ENCODE peak calls at places on chromosomes 6 and 20, in six cellular contexts. I is NCI-H1105, J is activated T-cell treated with anti-CD3 and anti-CD28 coated beads for 4 hours, Z is HEK293T, V is stomach, B is mesothelial cell of epicardium. S is an unnamed sample.

GRCh38 chr6:53725791-53726575 is 60.4 kb upstream of the KLHL31 start:
- DNase-seq in I (peak; percentile 72), J (peak; percentile 70), Z (peak; percentile 85), V (peak; percentile 84), B (peak; percentile 84), S (peak; percentile 84)

GRCh38 chr20:25859649-25860530 is 163.2 kb upstream of the ZNF337 start:
- DNase-seq in I (peak; percentile 87), J (peak; percentile 66), Z (no peak), V (peak; percentile 75), B (no peak), S (peak; percentile 82)

GRCh38 chr6:158825951-158826306 is 6.8 kb upstream of the EZR start:
- DNase-seq in I (no peak), J (no peak), Z (no peak), V (no peak), B (no peak), S (no peak)

GRCh38 chr20:53091789-53092188 is 119.6 kb downstream of the TSHZ2 start:
- DNase-seq in I (no peak), J (no peak), Z (no peak), V (no peak), B (no peak), S (no peak)

GRCh38 chr6:107819976-107820551 is 4.0 kb downstream of the SCML4 start:
- DNase-seq in I (no peak), J (no peak), Z (peak; percentile 33), V (no peak), B (no peak), S (no peak)

GRCh38 chr6:166078294-166078693 is 89.4 kb downstream of the TBXT start:
- DNase-seq in I (no peak), J (no peak), Z (no peak), V (no peak), B (no peak), S (no peak)

GRCh38 chr6:28695671-28696537 is 170.2 kb downstream of the GPX5 start:
- DNase-seq in I (no peak), J (no peak), Z (no peak), V (no peak), B (no peak), S (no peak)

GRCh38 chr6:167918507-167919278 is 78.8 kb upstream of the KIF25 start:
- DNase-seq in I (no peak), J (no peak), Z (no peak), V (no peak), B (no peak), S (no peak)

GRCh38 chr20:22630698-22631097 is 46.3 kb upstream of the FOXA2 start:
- DNase-seq in I (peak; percentile 35), J (no peak), Z (no peak), V (peak; percentile 33), B (no peak), S (no peak)

GRCh38 chr6:157993076-157993475 is 11.4 kb downstream of the SYNJ2 start:
- DNase-seq in I (no peak), J (no peak), Z (no peak), V (no peak), B (no peak), S (no peak)

GRCh38 chr6:90221403-90221802 is 75.2 kb downstream of the BACH2 start:
- DNase-seq in I (no peak), J (no peak), Z (no peak), V (no peak), B (no peak), S (no peak)

S was measured in lower lobe of right lung.